ENCODE peak calls at places on chromosomes 4 and X, in nine cellular contexts. S is stimulated activated CD8-positive, alpha-beta memory T cell treated with anti-CD3 and anti-CD28 coated beads, Interleukin-7, amount 100 ng/mL, for 4 hours; I is left cardiac atrium; D is NCI-H2171 treated with DMSO at 0.1 percent for 48 hours; W is ascending aorta; X is substantia nigra; K is COR-L47; L is right lobe of liver; O is AML-193. G is an unnamed sample.

GRCh38 chr4:186029731-186030421 is 39.1 kb upstream of the TLR3 start:
- DNase-seq in S (no peak), D (peak; percentile 83), O (no peak), X (no peak), I (peak; percentile 83), W (peak; percentile 95), K (peak; percentile 5), L (peak; percentile 90), G (no peak)

GRCh38 chr4:2771264-2771663 is 15.1 kb upstream of the TNIP2 start:
- DNase-seq in K (no peak), I (no peak), W (peak; percentile 30), D (no peak), S (no peak), L (no peak), O (no peak), X (no peak), G (no peak)

GRCh38 chr4:138238521-138239292 is 3.4 kb downstream of the SLC7A11 start:
- DNase-seq in S (no peak), X (no peak), W (no peak), K (no peak), I (no peak), D (no peak), O (no peak), L (no peak), G (no peak)

GRCh38 chr4:175935016-175935661 is 123.1 kb upstream of the GPM6A start:
- DNase-seq in X (no peak), K (no peak), I (no peak), D (no peak), W (no peak), O (no peak), L (no peak), S (no peak), G (no peak)

GRCh38 chrX:44580466-44580865 is 37.8 kb upstream of the FUNDC1 start:
- DNase-seq in W (no peak), S (no peak), K (no peak), O (no peak), X (no peak), L (no peak), D (no peak), I (no peak), G (no peak)

GRCh38 chrX:154526901-154527675 is 11.1 kb upstream of the FAM3A start:
- DNase-seq in X (peak; percentile 39), I (peak; percentile 80), W (peak; percentile 87), S (peak; percentile 24), D (peak; percentile 65), L (no peak), K (peak; percentile 43), O (peak; percentile 40), G (peak; percentile 29)

GRCh38 chr4:169909479-169909878 is 116.7 kb downstream of the MFAP3L start:
- DNase-seq in S (no peak), D (no peak), X (no peak), L (no peak), I (no peak), O (no peak), K (no peak), W (no peak), G (no peak)

GRCh38 chrX:41381685-41382084 is 47.7 kb downstream of the DDX3X start:
- DNase-seq in K (no peak), D (peak; percentile 3), L (peak; percentile 84), W (peak; percentile 75), I (peak; percentile 59), S (no peak), O (no peak), X (no peak), G (no peak)

GRCh38 chr4:123995939-123996338 is 599.3 kb downstream of the SPRY1 start:
- DNase-seq in K (no peak), W (no peak), O (no peak), D (no peak), S (no peak), I (no peak), L (no peak), X (no peak), G (no peak)

GRCh38 chr4:164357957-164358356 is 396.0 kb upstream of the SMIM31 start:
- DNase-seq in K (no peak), W (no peak), D (no peak), X (no peak), I (no peak), L (no peak), S (no peak), O (no peak), G (no peak)

GRCh38 chr4:17091104-17091503 is 192.7 kb upstream of the LDB2 start:
- DNase-seq in O (no peak), X (no peak), W (no peak), D (no peak), S (no peak), I (no peak), L (no peak), K (no peak), G (no peak)

GRCh38 chr4:36414248-36414647 is 132.8 kb downstream of the DTHD1 start:
- DNase-seq in K (peak; percentile 7), O (no peak), W (no peak), S (no peak), L (no peak), I (no peak), D (peak; percentile 3), X (no peak), G (peak; percentile 39)

GRCh38 chr4:86595426-86595805 is 1.3 kb downstream of the PTPN13 start:
- DNase-seq in X (no peak), K (peak; percentile 27), S (no peak), W (no peak), D (peak; percentile 2), O (no peak), I (no peak), L (no peak), G (no peak)

GRCh38 chr4:7786040-7786439 is 153.6 kb downstream of the AFAP1 start:
- DNase-seq in L (peak; percentile 22), X (no peak), I (no peak), O (no peak), S (no peak), D (no peak), W (no peak), K (no peak), G (no peak)

GRCh38 chr4:3210467-3210866 is 38.5 kb upstream of the MSANTD1 start:
- DNase-seq in O (no peak), S (no peak), L (no peak), I (no peak), W (no peak), D (no peak), X (no peak), K (no peak), G (no peak)

GRCh38 chr4:124499266-124499665 is 213.3 kb downstream of the ANKRD50 start:
- DNase-seq in K (no peak), W (no peak), D (peak; percentile 3), X (no peak), I (no peak), O (no peak), L (no peak), S (no peak), G (no peak)

G was measured in NCI-H446 treated with DMSO at 0.1 percent for 48 hours.